ENCODE peak calls at places on chromosomes 6 and 20, in four cellular contexts. N, X, O and L are unnamed samples. For H3K4me1, the result is how much of the 10 kb centered on the place peaks cover.

GRCh38 chr6:13445005-13445743 is 42.2 kb downstream of the GFOD1 start:
- DNase-seq in X (no peak), N (no peak), O (peak), L (peak)

GRCh38 chr6:113607821-113608545 is 249.2 kb upstream of the MARCKS start:
- DNase-seq in N (no peak), X (no peak), O (no peak), L (no peak)

GRCh38 chr6:111602481-111603404 is 2.9 kb downstream of the TRAF3IP2 start:
- DNase-seq in N (peak), O (peak), X (no peak), L (peak)

GRCh38 chr6:113530769-113531168 is 326.4 kb upstream of the MARCKS start:
- DNase-seq in N (peak), O (no peak), X (peak), L (no peak)

GRCh38 chr6:16759181-16759645 is 2.0 kb downstream of the ATXN1 start:
- DNase-seq in N (no peak), X (peak), O (no peak), L (no peak)

GRCh38 chr6:27251672-27252251 is 4.3 kb downstream of the PRSS16 start:
- DNase-seq in X (peak), N (no peak), O (peak), L (peak)

GRCh38 chr6:18045507-18045906 is 58.1 kb upstream of the KIF13A start:
- DNase-seq in X (no peak), N (no peak), O (no peak), L (no peak)

GRCh38 chr20:24673678-24674570 is 204.5 kb downstream of the SYNDIG1 start:
- DNase-seq in N (no peak), X (peak), O (no peak), L (peak)

GRCh38 chr6:21965029-21965428 is 331.8 kb downstream of the PRL start:
- DNase-seq in X (no peak), N (no peak), O (no peak), L (no peak)

GRCh38 chr6:11634948-11635347 is 97.4 kb downstream of the TMEM170B start:
- DNase-seq in N (no peak), O (no peak), X (no peak), L (no peak)

GRCh38 chr6:49430866-49431265 is 32.2 kb downstream of the MMUT start:
- DNase-seq in X (no peak), N (no peak), O (no peak), L (no peak)
- H3K4me1 ChIP-seq in X (under half), N (under half), O (under half), L (under half)

GRCh38 chr20:32153156-32153665 is 43.7 kb downstream of the TM9SF4 start:
- DNase-seq in O (no peak), N (no peak), X (no peak), L (no peak)
- H3K4me1 ChIP-seq in O (under half), N (under half), X (under half), L (under half)

DNA sequence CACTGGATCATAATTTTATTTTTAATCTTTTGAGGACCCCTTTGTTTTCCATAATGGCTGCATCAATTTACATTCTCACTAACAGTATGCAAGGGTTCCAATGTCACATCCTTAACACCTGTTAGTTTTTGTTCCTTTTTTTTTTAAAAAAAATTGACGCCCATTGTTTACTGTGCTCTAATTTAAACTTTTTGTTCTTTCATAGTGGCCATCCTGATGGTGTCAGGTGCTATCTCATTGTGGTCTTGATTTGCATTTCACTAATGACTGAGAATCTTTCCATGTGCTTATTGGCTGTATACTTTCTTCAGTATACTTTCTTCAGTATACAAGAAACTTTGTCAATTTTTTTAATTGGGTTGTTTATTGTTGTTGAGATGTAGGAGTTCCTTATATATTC is 347.0 kb downstream of the RNGTT start:
- DNase-seq in X (no peak), N (no peak), O (no peak), L (no peak)
- H3K4me1 ChIP-seq in X (under half), N (under half), O (under half), L (under half)

GRCh38 chr6:123768939-123769338 is 34.7 kb upstream of the NKAIN2 start:
- DNase-seq in X (no peak), N (no peak), O (no peak), L (no peak)
- H3K4me1 ChIP-seq in X (under half), N (under half), O (under half), L (under half)